ENCODE peak calls at places on chromosome 10, in nine cellular contexts. O, S, J, I, T, Z, E, Q and R are unnamed samples.

GRCh38 chr10:17348111-17349008 is 106.0 kb downstream of the ST8SIA6 start:
- DNase-seq in O (peak), S (no peak), J (peak), I (no peak), T (no peak), Z (no peak), E (no peak), Q (no peak), R (peak)

GRCh38 chr10:132972149-132972985 is 30.0 kb upstream of the CFAP46 start:
- DNase-seq in O (no peak), S (no peak), J (no peak), I (no peak), T (no peak), Z (peak), E (no peak), Q (no peak), R (no peak)

GRCh38 chr10:23517155-23517554 is 78.3 kb downstream of the OTUD1 start:
- DNase-seq in O (no peak), S (no peak), J (no peak), I (no peak), T (no peak), Z (no peak), E (no peak), Q (no peak), R (no peak)

GRCh38 chr10:43259248-43259980 is 7.5 kb downstream of the RASGEF1A start:
- DNase-seq in O (no peak), S (no peak), J (no peak), I (no peak), T (peak), Z (no peak), E (no peak), Q (no peak), R (peak)

GRCh38 chr10:80277567-80278250 is 11.7 kb downstream of the MAT1A start:
- DNase-seq in O (no peak), S (no peak), J (no peak), I (no peak), T (no peak), Z (no peak), E (no peak), Q (no peak), R (peak)

GRCh38 chr10:97915346-97915745 is 65.7 kb downstream of the GOLGA7B start:
- DNase-seq in O (no peak), S (no peak), J (no peak), I (no peak), T (no peak), Z (no peak), E (no peak), Q (no peak), R (no peak)

GRCh38 chr10:88759366-88760101 is at the start of gene LIPN:
- DNase-seq in O (no peak), S (no peak), J (no peak), I (no peak), T (peak), Z (no peak), E (no peak), Q (no peak), R (no peak)

GRCh38 chr10:7046615-7047014 is 364.2 kb downstream of the SFMBT2 start:
- DNase-seq in O (no peak), S (no peak), J (no peak), I (no peak), T (no peak), Z (no peak), E (no peak), Q (no peak), R (no peak)

GRCh38 chr10:13268841-13269240 is 31.0 kb downstream of the PHYH start:
- DNase-seq in O (no peak), S (no peak), J (no peak), I (no peak), T (no peak), Z (no peak), E (no peak), Q (no peak), R (no peak)

GRCh38 chr10:85862771-85863170 is 503.8 kb downstream of the GRID1 start:
- DNase-seq in O (no peak), S (no peak), J (no peak), I (no peak), T (no peak), Z (no peak), E (no peak), Q (no peak), R (no peak)

GRCh38 chr10:30637881-30638467 is 8.4 kb upstream of the LYZL2 start:
- DNase-seq in O (no peak), S (no peak), J (peak), I (no peak), T (no peak), Z (no peak), E (no peak), Q (no peak), R (peak)

GRCh38 chr10:120400601-120401000 is 56.4 kb upstream of the PLPP4 start:
- DNase-seq in O (no peak), S (no peak), J (no peak), I (no peak), T (no peak), Z (no peak), E (no peak), Q (no peak), R (no peak)

GRCh38 chr10:107126668-107127067 is 37.8 kb downstream of the SORCS1 start:
- DNase-seq in O (peak), S (no peak), J (no peak), I (no peak), T (no peak), Z (no peak), E (no peak), Q (no peak), R (no peak)

GRCh38 chr10:78028438-78029293 is 649 bp downstream of the POLR3A start:
- DNase-seq in O (peak), S (peak), J (no peak), I (peak), T (peak), Z (no peak), E (no peak), Q (peak), R (peak)

GRCh38 chr10:112379635-112380296 is 5.8 kb downstream of the ACSL5 start:
- DNase-seq in O (no peak), S (no peak), J (no peak), I (no peak), T (no peak), Z (no peak), E (no peak), Q (no peak), R (no peak)

GRCh38 chr10:69814251-69814650 is 12.5 kb downstream of the COL13A1 start:
- DNase-seq in O (no peak), S (no peak), J (no peak), I (no peak), T (no peak), Z (no peak), E (no peak), Q (no peak), R (no peak)

GRCh38 chr10:93554760-93555432 is 11.6 kb upstream of the FFAR4 start:
- DNase-seq in O (peak), S (peak), J (peak), I (peak), T (peak), Z (peak), E (no peak), Q (peak), R (peak)

GRCh38 chr10:79258894-79259293 is 88.4 kb upstream of the PPIF start:
- DNase-seq in O (peak), S (no peak), J (no peak), I (no peak), T (no peak), Z (no peak), E (no peak), Q (no peak), R (no peak)

GRCh38 chr10:73639286-73639685 is 2.0 kb downstream of the MYOZ1 start:
- DNase-seq in O (no peak), S (no peak), J (no peak), I (no peak), T (no peak), Z (no peak), E (no peak), Q (no peak), R (no peak)

GRCh38 chr10:62081322-62081945 is 179.9 kb downstream of the ARID5B start:
- DNase-seq in O (peak), S (no peak), J (no peak), I (no peak), T (peak), Z (no peak), E (no peak), Q (no peak), R (no peak)

GRCh38 chr10:119737039-119737663 is 11.3 kb downstream of the INPP5F start:
- DNase-seq in O (peak), S (no peak), J (no peak), I (no peak), T (no peak), Z (no peak), E (no peak), Q (no peak), R (no peak)

GRCh38 chr10:117892681-117893220 is 154.0 kb downstream of the RAB11FIP2 start:
- DNase-seq in O (no peak), S (no peak), J (no peak), I (no peak), T (no peak), Z (no peak), E (no peak), Q (no peak), R (no peak)

GRCh38 chr10:96577037-96577436 is 9.8 kb downstream of the TM9SF3 start:
- DNase-seq in O (no peak), S (no peak), J (no peak), I (no peak), T (no peak), Z (no peak), E (no peak), Q (no peak), R (no peak)

GRCh38 chr10:48658243-48658888 is 26.3 kb upstream of the WDFY4 start:
- DNase-seq in O (peak), S (no peak), J (no peak), I (no peak), T (peak), Z (peak), E (peak), Q (peak), R (peak)

GRCh38 chr10:91162495-91163268 is 57.8 kb upstream of the PCGF5 start:
- DNase-seq in O (peak), S (peak), J (no peak), I (peak), T (peak), Z (no peak), E (peak), Q (peak), R (peak)

GRCh38 chr10:113939212-113939860 is 84.9 kb downstream of the NHLRC2 start:
- DNase-seq in O (no peak), S (no peak), J (no peak), I (no peak), T (peak), Z (no peak), E (no peak), Q (no peak), R (no peak)

GRCh38 chr10:78852856-78853255 is 215.9 kb upstream of the ZMIZ1 start:
- DNase-seq in O (peak), S (no peak), J (no peak), I (no peak), T (peak), Z (no peak), E (no peak), Q (peak), R (no peak)

GRCh38 chr10:55641601-55642000 is 719.5 kb downstream of the ZWINT start:
- DNase-seq in O (no peak), S (no peak), J (no peak), I (no peak), T (no peak), Z (no peak), E (no peak), Q (no peak), R (no peak)

GRCh38 chr10:129971381-129972144 is 7.5 kb upstream of the EBF3 start:
- DNase-seq in O (peak), S (no peak), J (no peak), I (no peak), T (peak), Z (no peak), E (no peak), Q (peak), R (peak)

GRCh38 chr10:102610499-102610898 is 33.8 kb upstream of the TRIM8 start:
- DNase-seq in O (no peak), S (no peak), J (no peak), I (peak), T (no peak), Z (no peak), E (no peak), Q (no peak), R (no peak)

GRCh38 chr10:49649294-49649693 is 30.2 kb upstream of the C10orf53 start:
- DNase-seq in O (no peak), S (no peak), J (no peak), I (no peak), T (peak), Z (no peak), E (no peak), Q (peak), R (no peak)

GRCh38 chr10:102230264-102230860 is 4.3 kb downstream of the ELOVL3 start:
- DNase-seq in O (peak), S (no peak), J (no peak), I (no peak), T (peak), Z (peak), E (no peak), Q (peak), R (peak)

GRCh38 chr10:46525824-46526681 is 30.4 kb downstream of the GPRIN2 start:
- DNase-seq in O (no peak), S (no peak), J (no peak), I (no peak), T (no peak), Z (no peak), E (no peak), Q (no peak), R (no peak)

GRCh38 chr10:102675887-102676616 is 31.8 kb downstream of the TRIM8 start:
- DNase-seq in O (peak), S (no peak), J (peak), I (no peak), T (no peak), Z (no peak), E (no peak), Q (no peak), R (peak)

GRCh38 chr10:4343798-4344370 is 482.1 kb upstream of the AKR1E2 start:
- DNase-seq in O (no peak), S (no peak), J (no peak), I (no peak), T (no peak), Z (no peak), E (no peak), Q (no peak), R (no peak)

GRCh38 chr10:90344226-90344625 is 513.6 kb downstream of the HTR7 start:
- DNase-seq in O (no peak), S (no peak), J (no peak), I (no peak), T (no peak), Z (no peak), E (no peak), Q (no peak), R (no peak)